ENCODE peak calls at places on chromosomes 4 and X, in ten cellular contexts. N is A549; L is mesenchymal stem cell; M is GM23248; W is adipocyte; R is CD8-positive, alpha-beta memory T cell; F is fibroblast of lung; K is tibial artery; A is sigmoid colon; Y is astrocyte. B is an unnamed sample.
A peak's percentile ranks its signal among the peaks of the same experiment; 100 is the strongest.

GRCh38 chrX:23631136-23631535 is 36.2 kb upstream of the PRDX4 start:
- DNase-seq in N (no peak), L (no peak), M (peak; percentile 19), W (no peak), R (no peak), F (no peak), K (no peak), A (no peak), Y (peak; percentile 22), B (no peak)

GRCh38 chr4:184664445-184665210 is 15.1 kb downstream of the PRIMPOL start:
- DNase-seq in N (peak; percentile 29), L (no peak), M (peak; percentile 40), W (no peak), R (no peak), F (peak; percentile 44), K (no peak), A (no peak), Y (no peak), B (no peak)

GRCh38 chr4:112517067-112517588 is 1.1 kb upstream of the NEUROG2 start:
- DNase-seq in N (no peak), L (no peak), M (no peak), W (no peak), R (no peak), F (no peak), K (no peak), A (no peak), Y (no peak), B (no peak)

GRCh38 chr4:16636911-16637630 is 261.4 kb downstream of the LDB2 start:
- DNase-seq in N (no peak), L (no peak), M (peak; percentile 38), W (no peak), R (no peak), F (no peak), K (no peak), A (no peak), Y (peak; percentile 62), B (no peak)

GRCh38 chr4:136748777-136749176 is 783.5 kb downstream of the PCDH18 start:
- DNase-seq in N (no peak), L (no peak), M (no peak), W (no peak), R (no peak), F (peak; percentile 53), K (no peak), A (no peak), Y (no peak), B (no peak)

GRCh38 chr4:185998791-185999190 is 70.2 kb upstream of the TLR3 start:
- DNase-seq in N (no peak), L (peak; percentile 10), M (no peak), W (no peak), R (no peak), F (peak; percentile 3), K (no peak), A (no peak), Y (peak; percentile 40), B (no peak)

GRCh38 chrX:10245219-10245618 is 88.4 kb downstream of the CLCN4 start:
- DNase-seq in N (no peak), L (no peak), M (no peak), W (no peak), R (no peak), F (peak; percentile 25), K (no peak), A (no peak), Y (no peak), B (no peak)

GRCh38 chr4:85445058-85445639 is 29.8 kb upstream of the ARHGAP24 start:
- DNase-seq in N (no peak), L (no peak), M (no peak), W (peak; percentile 24), R (no peak), F (no peak), K (no peak), A (no peak), Y (peak; percentile 52), B (no peak)

GRCh38 chrX:2384486-2384885 is 116.3 kb downstream of the DHRSX start:
- DNase-seq in N (no peak), L (no peak), M (no peak), W (no peak), R (no peak), F (no peak), K (no peak), A (no peak), Y (no peak), B (no peak)

GRCh38 chrX:2385224-2385623 is 115.6 kb downstream of the DHRSX start:
- DNase-seq in N (peak; percentile 69), L (peak; percentile 76), M (peak; percentile 71), W (peak; percentile 35), R (no peak), F (peak; percentile 61), K (no peak), A (no peak), Y (peak; percentile 97), B (peak; percentile 71)

GRCh38 chrX:2383735-2384134 is 117.0 kb downstream of the DHRSX start:
- DNase-seq in N (peak; percentile 41), L (no peak), M (no peak), W (no peak), R (no peak), F (no peak), K (no peak), A (no peak), Y (no peak), B (no peak)

GRCh38 chrX:2387614-2388239 is 113.0 kb downstream of the DHRSX start:
- DNase-seq in N (no peak), L (peak; percentile 6), M (no peak), W (peak; percentile 20), R (no peak), F (peak; percentile 15), K (no peak), A (no peak), Y (peak; percentile 55), B (peak; percentile 62)

GRCh38 chrX:2383144-2383543 is 117.6 kb downstream of the DHRSX start:
- DNase-seq in N (no peak), L (no peak), M (no peak), W (no peak), R (no peak), F (no peak), K (no peak), A (no peak), Y (no peak), B (no peak)
- H3K9me3 ChIP-seq in N (no peaks in the 10 kb centered on the region), L (peaks cover 2% of the 10 kb centered on the region), M (no peaks in the 10 kb centered on the region), W (no peaks in the 10 kb centered on the region), R (no peaks in the 10 kb centered on the region), F (no peaks in the 10 kb centered on the region), K (no peaks in the 10 kb centered on the region), A (no peaks in the 10 kb centered on the region), Y (no peaks in the 10 kb centered on the region), B (peaks cover 11% of the 10 kb centered on the region)

GRCh38 chr4:7968262-7968896 is 28.7 kb upstream of the AFAP1 start:
- DNase-seq in N (no peak), L (no peak), M (no peak), W (no peak), R (no peak), F (no peak), K (no peak), A (no peak), Y (no peak), B (no peak)

GRCh38 chr4:7973545-7973981 is 33.9 kb upstream of the AFAP1 start:
- DNase-seq in N (no peak), L (peak; percentile 52), M (peak; percentile 86), W (peak; percentile 43), R (no peak), F (peak; percentile 56), K (no peak), A (no peak), Y (peak; percentile 83), B (peak; percentile 47)

GRCh38 chr4:7970031-7970946 is 30.6 kb upstream of the AFAP1 start:
- DNase-seq in N (peak; percentile 74), L (peak; percentile 70), M (peak; percentile 43), W (no peak), R (peak; percentile 66), F (no peak), K (no peak), A (no peak), Y (peak; percentile 74), B (peak; percentile 24)

GRCh38 chr4:7971881-7972500 is 32.3 kb upstream of the AFAP1 start:
- DNase-seq in N (no peak), L (no peak), M (peak; percentile 37), W (no peak), R (no peak), F (no peak), K (no peak), A (no peak), Y (no peak), B (no peak)

GRCh38 chr4:7971159-7971631 is 31.5 kb upstream of the AFAP1 start:
- DNase-seq in N (no peak), L (no peak), M (no peak), W (no peak), R (no peak), F (no peak), K (no peak), A (no peak), Y (no peak), B (no peak)
- H3K4me3 ChIP-seq in N (peak overlapping the region; percentile 37), L (no peak overlapping the region), M (no peak overlapping the region), W (no peak overlapping the region), R (peak overlapping the region; percentile 78), F (no peak overlapping the region), K (no peak overlapping the region), A (no peak overlapping the region), Y (no peak overlapping the region), B (no peak overlapping the region)

GRCh38 chr4:19850909-19851308 is 400.8 kb upstream of the SLIT2 start:
- DNase-seq in N (peak; percentile 1), L (peak; percentile 59), M (peak; percentile 93), W (peak; percentile 49), R (no peak), F (peak; percentile 84), K (no peak), A (no peak), Y (peak; percentile 93), B (peak; percentile 26)
- H3K9me3 ChIP-seq in N (no peaks in the 10 kb centered on the region), L (no peaks in the 10 kb centered on the region), M (no peaks in the 10 kb centered on the region), W (no peaks in the 10 kb centered on the region), R (no peaks in the 10 kb centered on the region), F (no peaks in the 10 kb centered on the region), K (no peaks in the 10 kb centered on the region), A (no peaks in the 10 kb centered on the region), Y (no peaks in the 10 kb centered on the region), B (no peaks in the 10 kb centered on the region)

GRCh38 chrX:150844016-150844415 is 54.5 kb downstream of the CD99L2 start:
- DNase-seq in N (peak; percentile 29), L (no peak), M (no peak), W (no peak), R (no peak), F (no peak), K (no peak), A (no peak), Y (peak; percentile 22), B (no peak)

GRCh38 chrX:150845091-150845490 is 53.4 kb downstream of the CD99L2 start:
- DNase-seq in N (no peak), L (no peak), M (no peak), W (peak; percentile 44), R (no peak), F (no peak), K (no peak), A (no peak), Y (no peak), B (no peak)

GRCh38 chrX:150842198-150842553 is 56.3 kb downstream of the CD99L2 start:
- DNase-seq in N (no peak), L (no peak), M (no peak), W (no peak), R (no peak), F (no peak), K (no peak), A (no peak), Y (no peak), B (no peak)

GRCh38 chrX:150837845-150838244 is 60.6 kb downstream of the CD99L2 start:
- DNase-seq in N (no peak), L (no peak), M (no peak), W (no peak), R (no peak), F (no peak), K (no peak), A (no peak), Y (no peak), B (no peak)

DNA sequence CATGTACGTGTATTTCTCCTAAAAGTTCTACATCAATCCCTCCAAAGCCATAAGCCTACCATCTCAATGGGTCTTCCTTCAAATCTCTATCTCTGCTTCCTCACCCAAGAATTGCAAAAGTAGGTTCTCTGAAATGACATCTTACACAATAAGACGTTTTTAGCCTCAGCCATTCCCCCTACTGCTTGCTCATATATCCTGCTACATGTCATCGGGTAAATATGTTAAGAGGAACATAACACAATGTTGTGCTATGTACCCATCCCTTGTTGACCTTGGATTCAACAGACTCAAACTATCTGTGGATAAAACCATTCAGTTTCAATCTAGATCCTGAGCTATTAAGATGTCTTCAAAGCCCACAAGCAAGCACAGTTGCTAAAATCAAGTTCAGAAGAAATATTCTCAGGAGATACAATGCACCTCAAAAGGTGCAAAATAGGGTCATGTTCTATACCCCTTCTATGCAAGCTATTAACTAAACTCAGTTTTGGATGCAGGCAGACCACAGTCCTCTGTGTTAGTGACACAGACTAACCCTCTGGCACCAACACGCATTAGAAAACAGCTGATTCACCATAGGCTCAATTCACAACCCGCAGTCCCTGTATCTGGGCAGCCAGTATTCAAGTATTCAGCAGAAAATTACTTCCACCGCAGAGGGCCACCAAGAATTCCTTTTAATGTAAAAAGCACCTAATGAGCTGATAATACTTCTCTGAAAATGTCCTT is 56.8 kb downstream of the CD99L2 start:
- DNase-seq in N (peak; percentile 55), L (peak; percentile 47), M (peak; percentile 73), W (peak; percentile 51), R (no peak), F (peak; percentile 12), K (no peak), A (no peak), Y (peak; percentile 23), B (no peak)
- H3K4me3 ChIP-seq in N (no peak overlapping the region), L (no peak overlapping the region), M (peak overlapping the region; percentile 7), W (no peak overlapping the region), R (no peak overlapping the region), F (no peak overlapping the region), K (no peak overlapping the region), A (no peak overlapping the region), Y (no peak overlapping the region), B (no peak overlapping the region)

B was measured in MG63.